ENCODE peak calls at places on chromosomes 5 and 9, in seven cellular contexts. R is activated CD4-positive, alpha-beta T cell treated with anti-CD3 and anti-CD28 coated beads, Interleukin-2, amount 10 ng/mL, durations not matched to agents 7 days and 5 days; V is HFFc6; O is astrocyte of the spinal cord; E is progenitor cell of endocrine pancreas; B is tibial artery; Z is astrocyte. U is an unnamed sample.

GRCh38 chr5:57406591-57406990 is 76.0 kb downstream of the ACTBL2 start:
- DNase-seq in R (no peak), E (no peak), V (no peak), B (no peak), Z (no peak), O (no peak), U (no peak)

GRCh38 chr5:58299266-58299665 is 160.6 kb downstream of the PLK2 start:
- DNase-seq in B (no peak), R (no peak), Z (no peak), V (no peak), O (no peak), E (no peak), U (no peak)

GRCh38 chr5:168136340-168136739 is 155.1 kb upstream of the WWC1 start:
- DNase-seq in E (no peak), Z (no peak), R (no peak), O (no peak), V (no peak), B (no peak), U (no peak)

GRCh38 chr5:91140657-91141056 is 242.5 kb downstream of the ARRDC3 start:
- DNase-seq in V (no peak), B (no peak), O (no peak), Z (no peak), E (no peak), R (no peak), U (no peak)

GRCh38 chr5:88669314-88669713 is 213.7 kb downstream of the MEF2C start:
- DNase-seq in R (no peak), E (no peak), B (no peak), V (no peak), Z (peak), O (peak), U (no peak)

GRCh38 chr9:2180704-2181103 is 165.6 kb downstream of the SMARCA2 start:
- DNase-seq in Z (peak), E (no peak), R (no peak), V (no peak), B (no peak), O (no peak), U (no peak)

GRCh38 chr5:74063821-74064598 is 438.0 kb downstream of the ARHGEF28 start:
- DNase-seq in E (no peak), B (no peak), O (peak), R (no peak), V (peak), Z (peak), U (no peak)

GRCh38 chr9:35193762-35194161 is 32.0 kb downstream of the UNC13B start:
- DNase-seq in V (no peak), R (no peak), O (no peak), E (no peak), Z (no peak), B (no peak), U (no peak)

GRCh38 chr5:106094128-106094726 is 1576.5 kb downstream of the EFNA5 start:
- DNase-seq in E (no peak), O (peak), V (no peak), B (no peak), Z (peak), R (no peak), U (no peak)

GRCh38 chr5:135829681-135830383 is 4.6 kb upstream of the SLC25A48 start:
- DNase-seq in R (peak), B (no peak), V (peak), Z (peak), E (peak), O (peak), U (peak)

GRCh38 chr5:148491015-148491792 is 107.4 kb downstream of the FBXO38 start:
- DNase-seq in E (no peak), B (no peak), Z (no peak), O (no peak), V (no peak), R (no peak), U (no peak)

GRCh38 chr9:136947955-136948510 is 3.0 kb downstream of the C8G start:
- DNase-seq in E (no peak), R (no peak), Z (no peak), B (no peak), O (peak), V (peak), U (peak)

GRCh38 chr9:128053560-128053959 is 13.6 kb downstream of the NAIF1 start:
- DNase-seq in O (no peak), R (no peak), Z (no peak), B (peak), E (no peak), V (no peak), U (no peak)

GRCh38 chr9:306907-307306 is 92.2 kb downstream of the DOCK8 start:
- DNase-seq in E (no peak), R (peak), O (no peak), B (no peak), Z (no peak), V (no peak), U (no peak)

GRCh38 chr5:4083591-4084337 is 488.1 kb downstream of the IRX1 start:
- DNase-seq in B (no peak), R (no peak), E (no peak), Z (peak), V (no peak), O (no peak), U (no peak)

GRCh38 chr9:92294297-92294676 is 790 bp upstream of the IARS1 start:
- DNase-seq in R (peak), V (peak), Z (no peak), E (no peak), O (peak), B (no peak), U (no peak)

GRCh38 chr9:70510157-70510770 is 95.8 kb upstream of the KLF9 start:
- DNase-seq in V (no peak), O (no peak), Z (no peak), B (no peak), E (peak), R (peak), U (peak)

GRCh38 chr5:125480901-125481300 is 734.5 kb upstream of the ZNF608 start:
- DNase-seq in O (no peak), B (no peak), E (no peak), V (no peak), Z (no peak), R (no peak), U (no peak)

GRCh38 chr5:36529142-36529541 is 77.3 kb upstream of the SLC1A3 start:
- DNase-seq in Z (no peak), O (no peak), B (no peak), V (no peak), E (no peak), R (no peak), U (no peak)

GRCh38 chr5:61298580-61298979 is 33.5 kb upstream of the ZSWIM6 start:
- DNase-seq in R (no peak), E (no peak), O (peak), B (no peak), V (no peak), Z (peak), U (no peak)

GRCh38 chr9:93635186-93636107 is 59.1 kb downstream of the PHF2 start:
- DNase-seq in R (no peak), V (no peak), O (no peak), Z (no peak), B (peak), E (no peak), U (no peak)

GRCh38 chr9:82447343-82447742 is 458.8 kb downstream of the SPATA31D1 start:
- DNase-seq in R (no peak), B (no peak), V (no peak), Z (no peak), E (no peak), O (no peak), U (no peak)

GRCh38 chr9:15191358-15191757 is 115.7 kb downstream of the TTC39B start:
- DNase-seq in V (no peak), R (peak), O (no peak), B (no peak), E (no peak), Z (no peak), U (no peak)

GRCh38 chr9:93588641-93589609 is 12.5 kb downstream of the PHF2 start:
- DNase-seq in O (no peak), R (no peak), E (no peak), B (peak), Z (peak), V (no peak), U (no peak)

GRCh38 chr9:99559776-99560175 is 261.9 kb upstream of the NR4A3 start:
- DNase-seq in E (no peak), V (no peak), Z (no peak), R (no peak), B (no peak), O (no peak), U (no peak)

GRCh38 chr5:67725591-67725990 is 490.0 kb upstream of the PIK3R1 start:
- DNase-seq in E (no peak), O (no peak), V (no peak), Z (no peak), R (no peak), B (no peak), U (no peak)

GRCh38 chr9:5579881-5580280 is 49.0 kb upstream of the RIC1 start:
- DNase-seq in E (no peak), R (no peak), V (no peak), Z (no peak), O (no peak), B (no peak), U (no peak)

GRCh38 chr5:39898731-39899130 is 474.0 kb upstream of the DAB2 start:
- DNase-seq in E (no peak), V (no peak), R (no peak), B (no peak), Z (no peak), O (peak), U (no peak)

GRCh38 chr5:124995451-124995850 is 249.0 kb upstream of the ZNF608 start:
- DNase-seq in B (no peak), E (no peak), O (peak), V (no peak), Z (peak), R (no peak), U (no peak)

GRCh38 chr5:102629827-102630605 is 125.1 kb upstream of the PAM start:
- DNase-seq in B (no peak), O (no peak), R (no peak), Z (no peak), E (no peak), V (no peak), U (no peak)

GRCh38 chr5:57441557-57441956 is 41.1 kb downstream of the ACTBL2 start:
- DNase-seq in R (no peak), V (peak), B (no peak), O (peak), Z (peak), E (no peak), U (no peak)

GRCh38 chr9:69027355-69028097 is 8.0 kb upstream of the FXN start:
- DNase-seq in E (no peak), Z (peak), B (no peak), R (peak), O (peak), V (peak), U (peak)

GRCh38 chr9:127783111-127783621 is 2.7 kb upstream of the CDK9 start:
- DNase-seq in B (peak), O (no peak), E (no peak), Z (no peak), V (no peak), R (peak), U (no peak)

GRCh38 chr5:84986688-84987087 is 602.0 kb upstream of the EDIL3 start:
- DNase-seq in R (no peak), Z (no peak), E (no peak), O (no peak), B (no peak), V (no peak), U (no peak)

GRCh38 chr5:67192719-67193464 is 3.7 kb downstream of the CD180 start:
- DNase-seq in O (no peak), E (no peak), Z (peak), B (no peak), V (no peak), R (no peak), U (no peak)

GRCh38 chr5:58019614-58020013 is 440.3 kb downstream of the PLK2 start:
- DNase-seq in V (no peak), B (peak), Z (peak), E (no peak), O (no peak), R (no peak), U (no peak)

GRCh38 chr9:32385135-32385884 is 867 bp downstream of the ACO1 start:
- DNase-seq in E (no peak), Z (no peak), R (no peak), B (no peak), V (no peak), O (no peak), U (no peak)

GRCh38 chr5:92704590-92704989 is 876.4 kb downstream of the NR2F1-AS1 start:
- DNase-seq in B (no peak), O (peak), R (no peak), V (peak), Z (peak), E (no peak), U (no peak)

U was measured in nephron progenitor cell.